ENCODE peak calls at places on chromosome 7, in seven cellular contexts. Y is stimulated activated effector memory CD8-positive, alpha-beta T cell treated with anti-CD3 and anti-CD28 coated beads, Interleukin-12 subunit alpha, Interleukin-12 subunit beta, amount 100 ng/mL, for 72 hours; A is memory B cell; G is smooth muscle cell of the brain vasculature; W is nephron progenitor cell; X is activated CD4-positive, alpha-beta T cell treated with anti-CD3 and anti-CD28 coated beads for 36 hours; H is iris pigment epithelial cell. R is an unnamed sample.

GRCh38 chr7:91436655-91437054 is 172.4 kb downstream of the FZD1 start:
- DNase-seq in Y (no peak), A (no peak), G (no peak), W (no peak), X (no peak), H (no peak), R (no peak)

GRCh38 chr7:21902240-21902639 is 43.5 kb downstream of the CDCA7L start:
- DNase-seq in Y (no peak), A (no peak), G (no peak), W (no peak), X (no peak), H (peak; percentile 87), R (no peak)

GRCh38 chr7:39164887-39165286 is 187.2 kb downstream of the POU6F2 start:
- DNase-seq in Y (no peak), A (no peak), G (no peak), W (no peak), X (no peak), H (no peak), R (no peak)

GRCh38 chr7:128378637-128379036 is 17.1 kb upstream of the PRRT4 start:
- DNase-seq in Y (no peak), A (no peak), G (no peak), W (no peak), X (no peak), H (no peak), R (no peak)

GRCh38 chr7:730501-731439 is 3.7 kb upstream of the PRKAR1B start:
- DNase-seq in Y (no peak), A (no peak), G (no peak), W (no peak), X (no peak), H (no peak), R (no peak)

GRCh38 chr7:104264281-104264680 is 56.5 kb upstream of the ORC5 start:
- DNase-seq in Y (no peak), A (no peak), G (no peak), W (no peak), X (peak; percentile 6), H (peak; percentile 54), R (no peak)

GRCh38 chr7:112381311-112382091 is 68.8 kb upstream of the IFRD1 start:
- DNase-seq in Y (no peak), A (no peak), G (no peak), W (no peak), X (no peak), H (no peak), R (no peak)

GRCh38 chr7:30907527-30908267 is 4.0 kb upstream of the AQP1 start:
- DNase-seq in Y (no peak), A (no peak), G (no peak), W (no peak), X (no peak), H (no peak), R (no peak)

GRCh38 chr7:106377847-106378361 is 93.1 kb upstream of the NAMPT start:
- DNase-seq in Y (no peak), A (no peak), G (no peak), W (no peak), X (no peak), H (no peak), R (no peak)

GRCh38 chr7:113831509-113831908 is 87.3 kb downstream of the PPP1R3A start:
- DNase-seq in Y (no peak), A (no peak), G (peak; percentile 85), W (no peak), X (no peak), H (peak; percentile 17), R (no peak)

GRCh38 chr7:68058014-68058413 is 1061.4 kb downstream of the TYW1 start:
- DNase-seq in Y (no peak), A (no peak), G (no peak), W (no peak), X (no peak), H (no peak), R (no peak)

GRCh38 chr7:155285423-155286220 is 12.1 kb upstream of the INSIG1 start:
- DNase-seq in Y (no peak), A (no peak), G (no peak), W (no peak), X (no peak), H (no peak), R (no peak)

GRCh38 chr7:65475040-65475726 is 101.5 kb downstream of the ZNF92 start:
- DNase-seq in Y (no peak), A (no peak), G (no peak), W (no peak), X (no peak), H (no peak), R (no peak)

GRCh38 chr7:80150621-80151273 is 16.1 kb downstream of the GNAI1 start:
- DNase-seq in Y (no peak), A (no peak), G (no peak), W (no peak), X (no peak), H (peak; percentile 66), R (no peak)

GRCh38 chr7:27516415-27516814 is 146.3 kb downstream of the HIBADH start:
- DNase-seq in Y (no peak), A (no peak), G (no peak), W (no peak), X (no peak), H (no peak), R (no peak)

GRCh38 chr7:84236398-84236797 is 41.8 kb upstream of the SEMA3A start:
- DNase-seq in Y (no peak), A (no peak), G (no peak), W (no peak), X (no peak), H (peak; percentile 63), R (no peak)

GRCh38 chr7:2204446-2204845 is 28.3 kb downstream of the MAD1L1 start:
- DNase-seq in Y (no peak), A (no peak), G (no peak), W (no peak), X (no peak), H (no peak), R (no peak)

GRCh38 chr7:88888684-88889083 is 93.1 kb upstream of the TEX47 start:
- DNase-seq in Y (no peak), A (no peak), G (no peak), W (no peak), X (no peak), H (no peak), R (no peak)

GRCh38 chr7:90982228-90982627 is 282.0 kb upstream of the FZD1 start:
- DNase-seq in Y (no peak), A (no peak), G (no peak), W (no peak), X (no peak), H (no peak), R (no peak)

GRCh38 chr7:114819629-114820362 is 102.1 kb upstream of the MDFIC start:
- DNase-seq in Y (no peak), A (no peak), G (peak; percentile 65), W (no peak), X (no peak), H (peak; percentile 97), R (no peak)

R was measured in testis.